ENCODE peak calls at places on chromosomes 6 and 20, in six cellular contexts. B is tibial nerve, P is H1, T is ovary, K is K562, N is HepG2. X is an unnamed sample.

GRCh38 chr6:83463886-83464285 is 33.0 kb upstream of the ME1 start:
- DNase-seq in T (no peak), K (no peak), B (no peak), P (no peak), N (no peak), X (no peak)

GRCh38 chr20:51365670-51366069 is 176.8 kb downstream of the NFATC2 start:
- DNase-seq in N (no peak), B (no peak), P (no peak), T (no peak), K (no peak), X (no peak)

GRCh38 chr6:148758492-148758891 is 11.7 kb downstream of the UST start:
- DNase-seq in T (no peak), N (no peak), B (peak), K (no peak), P (no peak), X (no peak)

GRCh38 chr20:48448601-48449384 is 379.0 kb downstream of the PREX1 start:
- DNase-seq in P (no peak), N (no peak), K (no peak), T (no peak), B (no peak), X (no peak)

GRCh38 chr6:128238248-128238647 is 282.2 kb downstream of the PTPRK start:
- DNase-seq in K (no peak), B (no peak), T (no peak), N (no peak), P (no peak), X (no peak)

GRCh38 chr6:548517-548916 is 108.4 kb downstream of the HUS1B start:
- DNase-seq in T (no peak), B (no peak), P (no peak), K (no peak), N (no peak), X (no peak)

GRCh38 chr6:134161036-134161435 is 108.6 kb upstream of the SLC2A12 start:
- DNase-seq in N (no peak), K (no peak), P (no peak), T (no peak), B (no peak), X (no peak)

GRCh38 chr6:116764961-116765841 is at the start of gene FAM162B:
- DNase-seq in K (no peak), B (peak), T (peak), N (peak), P (peak), X (peak)

GRCh38 chr6:57013501-57013900 is 33.0 kb upstream of the KIAA1586 start:
- DNase-seq in P (no peak), N (no peak), T (no peak), B (no peak), K (no peak), X (peak)

GRCh38 chr6:26088344-26088743 is 1.1 kb downstream of the HFE start:
- DNase-seq in N (no peak), B (peak), P (no peak), T (no peak), K (no peak), X (no peak)

GRCh38 chr6:37130704-37131103 is 39.2 kb upstream of the PIM1 start:
- DNase-seq in K (no peak), B (peak), P (no peak), N (peak), T (no peak), X (peak)

GRCh38 chr6:12261502-12261901 is 28.7 kb upstream of the EDN1 start:
- DNase-seq in N (no peak), K (no peak), B (no peak), T (no peak), P (no peak), X (no peak)

GRCh38 chr6:159778542-159778941 is 10.9 kb downstream of the TCP1 start:
- DNase-seq in B (no peak), P (no peak), T (no peak), K (peak), N (no peak), X (no peak)
- TF ChIP-seq POLR2A in B (no peak), P (no peak), T (no peak), K (peak), N (peak), X (no peak)

DNA sequence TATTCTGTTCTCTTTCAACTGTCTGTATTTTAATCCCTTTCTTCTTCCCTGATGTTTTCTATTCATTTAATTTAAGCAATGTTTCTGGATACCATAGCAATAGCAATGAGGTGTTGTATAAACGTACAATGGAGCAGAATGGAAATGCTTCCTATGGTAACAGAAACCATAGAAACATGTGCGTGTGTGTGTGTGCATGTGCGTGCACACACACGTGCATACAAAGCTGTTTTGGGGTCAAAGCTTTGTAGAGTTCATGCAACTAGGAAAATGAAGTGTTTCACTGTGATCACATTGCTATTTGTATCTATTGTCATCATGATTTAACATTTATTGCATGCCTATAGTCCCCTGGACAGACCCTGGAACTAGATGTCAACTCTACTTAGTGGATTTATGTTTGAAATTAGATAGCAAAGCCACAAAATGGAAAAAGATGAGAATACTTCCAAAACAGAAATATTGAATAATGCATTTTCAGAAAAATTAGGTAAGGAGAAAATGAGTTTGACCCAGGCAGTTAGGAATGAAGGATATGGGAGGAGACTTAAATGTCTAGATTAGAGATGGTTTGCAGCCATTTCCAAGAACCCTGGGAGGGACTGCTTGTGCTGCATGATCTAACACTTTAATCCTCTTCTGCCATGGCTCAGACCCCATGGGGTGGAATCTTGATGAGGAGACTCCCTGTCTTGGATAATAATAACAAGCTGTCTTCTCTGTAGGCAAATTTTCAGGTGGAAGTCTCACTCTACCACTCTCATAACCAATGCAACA is 124.3 kb downstream of the TRMT11 start:
- DNase-seq in B (no peak), N (no peak), K (no peak), P (no peak), T (no peak), X (peak)
- TF ChIP-seq POLR2A in B (no peak), N (no peak), K (no peak), P (no peak), T (no peak), X (peak)

GRCh38 chr6:18327621-18328548 is 59.3 kb upstream of the RNF144B start:
- DNase-seq in P (peak), T (no peak), K (no peak), N (no peak), B (no peak), X (peak)
- TF ChIP-seq POLR2A in P (no peak), T (no peak), K (no peak), N (no peak), B (no peak), X (no peak)

GRCh38 chr6:24522090-24522820 is 27.5 kb downstream of the ALDH5A1 start:
- DNase-seq in P (no peak), B (no peak), K (no peak), T (no peak), N (no peak), X (peak)
- TF ChIP-seq POLR2A in P (no peak), B (no peak), K (no peak), T (no peak), N (no peak), X (no peak)

GRCh38 chr6:17596085-17596484 is 4.0 kb upstream of the FAM8A1 start:
- DNase-seq in N (no peak), T (no peak), P (no peak), B (no peak), K (no peak), X (no peak)

GRCh38 chr6:17601389-17601703 is 1.2 kb downstream of the FAM8A1 start:
- DNase-seq in B (no peak), T (no peak), P (no peak), N (no peak), K (no peak), X (no peak)

GRCh38 chr6:17602888-17603287 is 2.8 kb downstream of the FAM8A1 start:
- DNase-seq in P (no peak), T (no peak), K (no peak), N (peak), B (no peak), X (no peak)

GRCh38 chr6:17599885-17600526 is at the start of gene FAM8A1:
- DNase-seq in K (peak), T (peak), N (peak), B (peak), P (peak), X (peak)

DNA sequence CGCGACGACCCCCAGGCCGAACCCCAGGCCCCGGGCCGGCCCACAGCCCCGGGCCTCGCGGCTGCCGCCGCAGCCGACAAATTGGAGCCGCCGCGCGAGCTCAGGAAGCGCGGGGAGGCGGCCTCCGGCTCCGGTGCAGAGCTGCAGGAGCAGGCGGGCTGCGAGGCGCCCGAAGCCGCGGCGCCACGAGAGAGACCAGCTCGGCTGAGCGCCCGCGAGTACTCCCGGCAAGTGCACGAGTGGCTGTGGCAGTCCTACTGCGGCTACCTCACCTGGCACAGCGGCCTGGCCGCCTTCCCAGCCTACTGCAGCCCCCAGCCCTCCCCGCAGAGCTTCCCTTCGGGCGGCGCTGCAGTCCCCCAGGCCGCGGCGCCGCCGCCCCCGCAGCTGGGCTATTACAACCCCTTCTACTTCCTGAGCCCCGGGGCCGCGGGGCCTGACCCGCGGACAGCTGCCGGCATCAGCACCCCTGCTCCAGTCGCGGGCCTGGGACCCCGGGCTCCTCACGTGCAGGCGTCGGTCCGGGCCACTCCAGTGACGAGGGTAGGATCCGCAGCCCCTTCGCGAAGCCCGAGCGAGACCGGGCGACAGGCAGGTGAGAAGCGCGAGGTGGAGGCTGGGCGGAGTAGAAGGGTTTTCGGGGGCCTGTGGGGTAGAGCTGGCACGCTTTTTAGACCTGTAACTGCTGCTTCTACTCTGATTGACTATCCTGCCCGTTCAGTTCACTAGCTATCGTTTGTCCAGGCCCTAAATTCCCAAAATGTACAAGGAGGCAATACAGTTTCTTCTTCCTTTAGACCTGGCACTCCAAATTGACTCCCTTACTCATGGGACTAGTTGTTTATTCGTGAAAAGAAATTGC is 656 bp downstream of the FAM8A1 start:
- DNase-seq in P (peak), B (peak), N (peak), K (peak), T (peak), X (peak)
- TF ChIP-seq POLR2A in P (no peak), B (no peak), N (no peak), K (no peak), T (no peak), X (peak)

GRCh38 chr6:106629859-106630163 is 433 bp downstream of the QRSL1 start:
- DNase-seq in T (no peak), K (no peak), N (no peak), P (no peak), B (no peak), X (no peak)
- TF ChIP-seq POLR2A in T (no peak), K (no peak), N (no peak), P (no peak), B (no peak), X (no peak)

GRCh38 chr6:109095821-109096084 is 446 bp downstream of the CEP57L1 start:
- DNase-seq in B (no peak), P (no peak), T (no peak), K (no peak), N (peak), X (no peak)

GRCh38 chr6:109093732-109094131 is 914 bp downstream of the SESN1 start:
- DNase-seq in N (no peak), P (no peak), K (no peak), B (no peak), T (no peak), X (peak)

GRCh38 chr6:109095036-109095820 is at the start of gene CEP57L1:
- DNase-seq in N (peak), K (peak), T (peak), P (peak), B (peak), X (peak)

GRCh38 chr6:109096198-109096597 is 891 bp downstream of the CEP57L1 start:
- DNase-seq in K (no peak), N (no peak), B (no peak), P (no peak), T (no peak), X (peak)

GRCh38 chr6:109094351-109095035 is at the start of gene SESN1:
- DNase-seq in N (peak), K (peak), T (peak), B (peak), P (peak), X (peak)
- TF ChIP-seq POLR2A in N (peak), K (peak), T (peak), B (peak), P (no peak), X (peak)

GRCh38 chr6:32154514-32155161 is 697 bp downstream of the PPT2 start:
- DNase-seq in N (peak), K (peak), T (peak), B (peak), P (peak), X (no peak)

GRCh38 chr6:32152414-32153251 is 894 bp upstream of the PRRT1 start:
- DNase-seq in P (no peak), K (peak), T (peak), N (no peak), B (no peak), X (peak)

GRCh38 chr6:32153835-32154513 is at the start of gene PPT2:
- DNase-seq in B (peak), K (peak), T (peak), P (peak), N (peak), X (peak)

GRCh38 chr6:32151885-32152311 is at the start of gene PRRT1:
- DNase-seq in T (peak), B (no peak), K (peak), P (peak), N (no peak), X (no peak)

GRCh38 chr6:32153252-32153834 is 598 bp upstream of the PPT2 start:
- DNase-seq in B (no peak), K (peak), T (peak), N (peak), P (peak), X (peak)
- TF ChIP-seq POLR2A in B (no peak), K (no peak), T (no peak), N (peak), P (peak), X (no peak)